ENCODE peak calls at places on chromosomes 6 and 20, in seven cellular contexts. One of them, this sample, is unnamed.

GRCh38 chr6:85392379-85392778 is 57.5 kb upstream of the NT5E start:
- DNase-seq in H1: no peak
- DNase-seq in fibroblast of lung: no peak
- DNase-seq in esophagus squamous epithelium: no peak
- DNase-seq in pancreas: no peak
- DNase-seq in A673: no peak
- DNase-seq in cardiac muscle cell: no peak
- DNase-seq in this sample: no peak

GRCh38 chr6:149015877-149016525 is 269.2 kb downstream of the UST start:
- DNase-seq in H1: no peak
- DNase-seq in fibroblast of lung: no peak
- DNase-seq in esophagus squamous epithelium: no peak
- DNase-seq in pancreas: no peak
- DNase-seq in A673: no peak
- DNase-seq in cardiac muscle cell: no peak
- DNase-seq in this sample: no peak

GRCh38 chr6:287500-287883 is 4.8 kb upstream of the DUSP22 start:
- DNase-seq in H1: peak; percentile 13
- DNase-seq in fibroblast of lung: no peak
- DNase-seq in esophagus squamous epithelium: no peak
- DNase-seq in pancreas: no peak
- DNase-seq in A673: no peak
- DNase-seq in cardiac muscle cell: no peak
- DNase-seq in this sample: no peak

GRCh38 chr6:163705923-163706322 is 291.4 kb downstream of the QKI start:
- DNase-seq in H1: no peak
- DNase-seq in fibroblast of lung: no peak
- DNase-seq in esophagus squamous epithelium: no peak
- DNase-seq in pancreas: no peak
- DNase-seq in A673: no peak
- DNase-seq in cardiac muscle cell: no peak
- DNase-seq in this sample: no peak

GRCh38 chr20:38130687-38131587 is 34.1 kb downstream of the TGM2 start:
- DNase-seq in H1: no peak
- DNase-seq in fibroblast of lung: no peak
- DNase-seq in esophagus squamous epithelium: no peak
- DNase-seq in pancreas: peak; percentile 41
- DNase-seq in A673: no peak
- DNase-seq in cardiac muscle cell: no peak
- DNase-seq in this sample: peak; percentile 36

GRCh38 chr6:37051138-37052026 is 45.9 kb downstream of the FGD2 start:
- DNase-seq in H1: peak; percentile 98
- DNase-seq in fibroblast of lung: peak; percentile 72
- DNase-seq in esophagus squamous epithelium: peak; percentile 37
- DNase-seq in pancreas: peak; percentile 96
- DNase-seq in A673: peak; percentile 89
- DNase-seq in cardiac muscle cell: peak; percentile 81
- DNase-seq in this sample: peak; percentile 95

GRCh38 chr6:39338406-39338805 is 15.9 kb upstream of the KCNK16 start:
- DNase-seq in H1: no peak
- DNase-seq in fibroblast of lung: no peak
- DNase-seq in esophagus squamous epithelium: no peak
- DNase-seq in pancreas: no peak
- DNase-seq in A673: no peak
- DNase-seq in cardiac muscle cell: no peak
- DNase-seq in this sample: no peak

GRCh38 chr6:107192739-107193296 is 77.5 kb upstream of the BEND3 start:
- DNase-seq in H1: no peak
- DNase-seq in fibroblast of lung: no peak
- DNase-seq in esophagus squamous epithelium: no peak
- DNase-seq in pancreas: no peak
- DNase-seq in A673: no peak
- DNase-seq in cardiac muscle cell: no peak
- DNase-seq in this sample: no peak

GRCh38 chr6:15924893-15925292 is 204.0 kb upstream of the MYLIP start:
- DNase-seq in H1: no peak
- DNase-seq in fibroblast of lung: no peak
- DNase-seq in esophagus squamous epithelium: no peak
- DNase-seq in pancreas: no peak
- DNase-seq in A673: no peak
- DNase-seq in cardiac muscle cell: no peak
- DNase-seq in this sample: no peak

GRCh38 chr6:47042238-47042843 is at the start of gene ADGRF1:
- DNase-seq in H1: no peak
- DNase-seq in fibroblast of lung: no peak
- DNase-seq in esophagus squamous epithelium: no peak
- DNase-seq in pancreas: no peak
- DNase-seq in A673: no peak
- DNase-seq in cardiac muscle cell: no peak
- DNase-seq in this sample: no peak

GRCh38 chr6:4805553-4806307 is 29.5 kb downstream of the CDYL start:
- DNase-seq in H1: peak; percentile 80
- DNase-seq in fibroblast of lung: peak; percentile 41
- DNase-seq in esophagus squamous epithelium: no peak
- DNase-seq in pancreas: peak; percentile 73
- DNase-seq in A673: peak; percentile 72
- DNase-seq in cardiac muscle cell: peak; percentile 45
- DNase-seq in this sample: peak; percentile 63

GRCh38 chr20:33787253-33787891 is 23.8 kb upstream of the CHMP4B start:
- DNase-seq in H1: no peak
- DNase-seq in fibroblast of lung: no peak
- DNase-seq in esophagus squamous epithelium: no peak
- DNase-seq in pancreas: no peak
- DNase-seq in A673: no peak
- DNase-seq in cardiac muscle cell: no peak
- DNase-seq in this sample: no peak

GRCh38 chr20:49641683-49642649 is 71.7 kb downstream of the B4GALT5 start:
- DNase-seq in H1: no peak
- DNase-seq in fibroblast of lung: peak; percentile 32
- DNase-seq in esophagus squamous epithelium: no peak
- DNase-seq in pancreas: no peak
- DNase-seq in A673: no peak
- DNase-seq in cardiac muscle cell: no peak
- DNase-seq in this sample: no peak

GRCh38 chr6:62150048-62150663 is 135.9 kb downstream of the KHDRBS2 start:
- DNase-seq in H1: no peak
- DNase-seq in fibroblast of lung: peak; percentile 23
- DNase-seq in esophagus squamous epithelium: no peak
- DNase-seq in pancreas: no peak
- DNase-seq in A673: peak; percentile 47
- DNase-seq in cardiac muscle cell: peak; percentile 38
- DNase-seq in this sample: no peak

GRCh38 chr6:24848461-24848860 is 49.7 kb upstream of the ARMH2 start:
- DNase-seq in H1: no peak
- DNase-seq in fibroblast of lung: no peak
- DNase-seq in esophagus squamous epithelium: no peak
- DNase-seq in pancreas: no peak
- DNase-seq in A673: no peak
- DNase-seq in cardiac muscle cell: no peak
- DNase-seq in this sample: no peak

GRCh38 chr20:58647814-58648501 is 3.1 kb upstream of the STX16 start:
- DNase-seq in H1: peak; percentile 43
- DNase-seq in fibroblast of lung: peak; percentile 78
- DNase-seq in esophagus squamous epithelium: no peak
- DNase-seq in pancreas: no peak
- DNase-seq in A673: no peak
- DNase-seq in cardiac muscle cell: peak; percentile 59
- DNase-seq in this sample: no peak

GRCh38 chr20:61533231-61533631 is 281.2 kb downstream of the CDH4 start:
- DNase-seq in H1: no peak
- DNase-seq in fibroblast of lung: no peak
- DNase-seq in esophagus squamous epithelium: no peak
- DNase-seq in pancreas: no peak
- DNase-seq in A673: no peak
- DNase-seq in cardiac muscle cell: no peak
- DNase-seq in this sample: no peak

GRCh38 chr20:40983898-40984297 is 44.7 kb upstream of the TOP1 start:
- DNase-seq in H1: no peak
- DNase-seq in fibroblast of lung: no peak
- DNase-seq in esophagus squamous epithelium: no peak
- DNase-seq in pancreas: no peak
- DNase-seq in A673: no peak
- DNase-seq in cardiac muscle cell: no peak
- DNase-seq in this sample: no peak

GRCh38 chr6:111418971-111419693 is 63.9 kb downstream of the REV3L start:
- DNase-seq in H1: no peak
- DNase-seq in fibroblast of lung: peak; percentile 33
- DNase-seq in esophagus squamous epithelium: no peak
- DNase-seq in pancreas: no peak
- DNase-seq in A673: no peak
- DNase-seq in cardiac muscle cell: peak; percentile 57
- DNase-seq in this sample: no peak

GRCh38 chr6:150452642-150453243 is 83.9 kb downstream of the IYD start:
- DNase-seq in H1: no peak
- DNase-seq in fibroblast of lung: no peak
- DNase-seq in esophagus squamous epithelium: no peak
- DNase-seq in pancreas: no peak
- DNase-seq in A673: no peak
- DNase-seq in cardiac muscle cell: no peak
- DNase-seq in this sample: peak; percentile 62

GRCh38 chr6:31834704-31835375 is 7.3 kb downstream of the HSPA1B start:
- DNase-seq in H1: peak; percentile 89
- DNase-seq in fibroblast of lung: no peak
- DNase-seq in esophagus squamous epithelium: peak; percentile 21
- DNase-seq in pancreas: peak; percentile 88
- DNase-seq in A673: peak; percentile 88
- DNase-seq in cardiac muscle cell: no peak
- DNase-seq in this sample: peak; percentile 83

GRCh38 chr20:50968289-50968688 is 9.7 kb downstream of the MOCS3 start:
- DNase-seq in H1: peak; percentile 37
- DNase-seq in fibroblast of lung: no peak
- DNase-seq in esophagus squamous epithelium: no peak
- DNase-seq in pancreas: no peak
- DNase-seq in A673: no peak
- DNase-seq in cardiac muscle cell: no peak
- DNase-seq in this sample: no peak

GRCh38 chr20:17969884-17970409 is 1.1 kb downstream of the MGME1 start:
- DNase-seq in H1: no peak
- DNase-seq in fibroblast of lung: peak; percentile 52
- DNase-seq in esophagus squamous epithelium: no peak
- DNase-seq in pancreas: no peak
- DNase-seq in A673: no peak
- DNase-seq in cardiac muscle cell: peak; percentile 53
- DNase-seq in this sample: peak; percentile 60

GRCh38 chr6:107809966-107810365 is 14.1 kb downstream of the SCML4 start:
- DNase-seq in H1: no peak
- DNase-seq in fibroblast of lung: no peak
- DNase-seq in esophagus squamous epithelium: no peak
- DNase-seq in pancreas: no peak
- DNase-seq in A673: no peak
- DNase-seq in cardiac muscle cell: no peak
- DNase-seq in this sample: no peak

GRCh38 chr20:58544301-58544700 is 29.1 kb upstream of the APCDD1L start:
- DNase-seq in H1: peak; percentile 20
- DNase-seq in fibroblast of lung: no peak
- DNase-seq in esophagus squamous epithelium: no peak
- DNase-seq in pancreas: no peak
- DNase-seq in A673: no peak
- DNase-seq in cardiac muscle cell: no peak
- DNase-seq in this sample: no peak

DNA sequence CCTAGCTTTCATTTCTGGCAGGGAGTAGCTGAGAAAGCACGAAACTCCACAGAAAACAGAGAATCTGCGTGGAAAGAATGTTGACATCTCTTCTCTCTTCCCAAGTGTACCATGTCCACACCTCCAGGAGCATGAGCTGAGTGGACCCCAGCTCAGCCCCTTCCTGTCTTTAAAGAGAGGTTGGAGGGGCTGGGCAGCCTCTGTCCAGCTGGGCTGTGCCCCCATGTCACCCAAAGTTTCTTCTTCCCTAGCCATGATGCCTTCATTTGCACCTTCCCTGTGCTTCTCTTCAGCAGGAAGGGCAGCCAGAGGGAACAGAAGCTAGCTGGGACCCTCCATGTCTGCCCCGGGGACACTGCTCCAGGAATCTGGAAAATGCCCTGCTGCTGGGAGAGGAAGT is 655.0 kb upstream of the DEFB115 start:
- DNase-seq in H1: no peak
- DNase-seq in fibroblast of lung: no peak
- DNase-seq in esophagus squamous epithelium: no peak
- DNase-seq in pancreas: no peak
- DNase-seq in A673: no peak
- DNase-seq in cardiac muscle cell: no peak
- DNase-seq in this sample: no peak
- H3K4me1 ChIP-seq in H1: no peaks in the 10 kb centered on the region
- H3K4me1 ChIP-seq in fibroblast of lung: no peaks in the 10 kb centered on the region
- H3K4me1 ChIP-seq in esophagus squamous epithelium: no peaks in the 10 kb centered on the region
- H3K4me1 ChIP-seq in pancreas: no peaks in the 10 kb centered on the region
- H3K4me1 ChIP-seq in A673: no peaks in the 10 kb centered on the region
- H3K4me1 ChIP-seq in cardiac muscle cell: no peaks in the 10 kb centered on the region
- H3K4me1 ChIP-seq in this sample: no peaks in the 10 kb centered on the region

DNA sequence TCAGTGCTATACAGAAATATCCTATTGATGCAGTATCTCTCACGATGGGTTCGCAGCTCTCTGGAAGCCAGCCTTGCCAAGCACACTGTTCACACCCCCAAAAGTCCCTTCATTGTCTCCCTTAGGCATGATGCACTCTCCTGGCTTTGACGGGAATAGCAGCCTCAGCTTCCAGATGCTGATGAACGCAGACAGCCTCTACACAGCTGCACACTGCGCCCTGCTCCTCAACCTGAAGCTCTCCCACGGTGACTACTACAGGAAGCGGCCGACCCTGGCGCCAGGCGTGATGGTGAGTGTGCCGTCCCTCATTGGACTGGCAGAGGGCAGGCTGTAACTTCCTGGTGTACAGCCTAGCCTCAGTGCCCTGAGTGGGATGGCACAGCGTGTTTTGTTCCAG is 60.0 kb upstream of the PBOV1 start:
- DNase-seq in H1: peak; percentile 46
- DNase-seq in fibroblast of lung: no peak
- DNase-seq in esophagus squamous epithelium: no peak
- DNase-seq in pancreas: no peak
- DNase-seq in A673: peak; percentile 63
- DNase-seq in cardiac muscle cell: peak; percentile 54
- DNase-seq in this sample: no peak
- TF ChIP-seq CTCF in H1: peak; percentile 68
- TF ChIP-seq CTCF in fibroblast of lung: peak; percentile 22
- TF ChIP-seq CTCF in esophagus squamous epithelium: peak; percentile 12
- TF ChIP-seq CTCF in pancreas: no peak
- TF ChIP-seq CTCF in A673: peak; percentile 60
- TF ChIP-seq CTCF in cardiac muscle cell: peak; percentile 50
- TF ChIP-seq CTCF in this sample: no peak

DNA sequence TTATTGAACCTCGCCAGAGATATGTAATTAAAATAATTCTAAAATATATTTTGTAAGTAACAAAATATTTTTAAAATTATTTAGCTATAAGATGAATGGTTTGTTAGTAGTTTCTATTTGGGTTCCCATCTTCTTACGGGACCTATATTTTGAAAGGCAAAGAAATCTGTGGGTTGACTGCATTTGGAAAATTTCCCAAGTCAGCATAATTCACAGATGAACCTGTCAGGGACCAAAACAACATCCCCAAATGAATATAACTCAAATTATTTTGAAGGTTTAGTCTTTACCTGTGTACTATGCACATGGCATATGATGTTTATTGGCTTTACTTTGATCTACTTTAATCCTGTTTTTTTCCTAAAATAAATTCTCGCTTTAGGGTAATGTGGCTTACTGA is 607.4 kb upstream of the JAG1 start:
- DNase-seq in H1: no peak
- DNase-seq in fibroblast of lung: no peak
- DNase-seq in esophagus squamous epithelium: no peak
- DNase-seq in pancreas: no peak
- DNase-seq in A673: no peak
- DNase-seq in cardiac muscle cell: no peak
- DNase-seq in this sample: no peak
- H3K27me3 ChIP-seq in H1: no peaks in the 10 kb centered on the region
- H3K27me3 ChIP-seq in fibroblast of lung: no peaks in the 10 kb centered on the region
- H3K27me3 ChIP-seq in esophagus squamous epithelium: no peaks in the 10 kb centered on the region
- H3K27me3 ChIP-seq in pancreas: no peaks in the 10 kb centered on the region
- H3K27me3 ChIP-seq in A673: no peaks in the 10 kb centered on the region
- H3K27me3 ChIP-seq in cardiac muscle cell: no peaks in the 10 kb centered on the region
- H3K27me3 ChIP-seq in this sample: no peaks in the 10 kb centered on the region

GRCh38 chr6:56710967-56711366 is 68.3 kb upstream of the DST start:
- DNase-seq in H1: no peak
- DNase-seq in fibroblast of lung: no peak
- DNase-seq in esophagus squamous epithelium: no peak
- DNase-seq in pancreas: no peak
- DNase-seq in A673: no peak
- DNase-seq in cardiac muscle cell: no peak
- DNase-seq in this sample: no peak
- H3K4me1 ChIP-seq in H1: peaks cover 3% of the 10 kb centered on the region
- H3K4me1 ChIP-seq in fibroblast of lung: peaks cover 34% of the 10 kb centered on the region
- H3K4me1 ChIP-seq in esophagus squamous epithelium: peaks cover 42% of the 10 kb centered on the region
- H3K4me1 ChIP-seq in pancreas: no peaks in the 10 kb centered on the region
- H3K4me1 ChIP-seq in A673: peaks cover 33% of the 10 kb centered on the region
- H3K4me1 ChIP-seq in cardiac muscle cell: peaks cover 26% of the 10 kb centered on the region
- H3K4me1 ChIP-seq in this sample: peaks cover 16% of the 10 kb centered on the region